ENCODE peak calls at places on chromosome 1, in ten cellular contexts. One of them, this sample, is unnamed.

GRCh38 chr1:220326578-220326977 is 54.3 kb upstream of the RAB3GAP2 start:
- DNase-seq in heart left ventricle: no peak
- DNase-seq in skeletal muscle cell: no peak
- DNase-seq in Karpas-422: no peak
- DNase-seq in NCI-H460: no peak
- DNase-seq in T-cell: no peak
- DNase-seq in GM23338: peak
- DNase-seq in GM18507: no peak
- DNase-seq in endothelial cell of umbilical vein: no peak
- DNase-seq in Kasumi-1: no peak
- DNase-seq in this sample: no peak

GRCh38 chr1:24206516-24207394 is 19.7 kb upstream of the IFNLR1 start:
- DNase-seq in heart left ventricle: no peak
- DNase-seq in skeletal muscle cell: no peak
- DNase-seq in GM23338: no peak
- DNase-seq in Kasumi-1: no peak
- DNase-seq in endothelial cell of umbilical vein: no peak
- DNase-seq in T-cell: no peak
- DNase-seq in Karpas-422: peak
- DNase-seq in GM18507: no peak
- DNase-seq in NCI-H460: no peak
- DNase-seq in this sample: no peak

GRCh38 chr1:110872745-110873435 is at the start of gene CD53:
- DNase-seq in T-cell: peak
- DNase-seq in endothelial cell of umbilical vein: no peak
- DNase-seq in GM18507: peak
- DNase-seq in heart left ventricle: peak
- DNase-seq in GM23338: no peak
- DNase-seq in Kasumi-1: peak
- DNase-seq in NCI-H460: no peak
- DNase-seq in skeletal muscle cell: no peak
- DNase-seq in Karpas-422: peak
- DNase-seq in this sample: peak

GRCh38 chr1:62676606-62677356 is 11.4 kb downstream of the DOCK7 start:
- DNase-seq in NCI-H460: no peak
- DNase-seq in skeletal muscle cell: no peak
- DNase-seq in heart left ventricle: no peak
- DNase-seq in GM23338: peak
- DNase-seq in endothelial cell of umbilical vein: no peak
- DNase-seq in Karpas-422: no peak
- DNase-seq in GM18507: no peak
- DNase-seq in T-cell: no peak
- DNase-seq in Kasumi-1: peak
- DNase-seq in this sample: peak

GRCh38 chr1:198003468-198003867 is 86.3 kb downstream of the LHX9 start:
- DNase-seq in GM18507: no peak
- DNase-seq in NCI-H460: no peak
- DNase-seq in heart left ventricle: no peak
- DNase-seq in GM23338: no peak
- DNase-seq in skeletal muscle cell: no peak
- DNase-seq in Kasumi-1: no peak
- DNase-seq in endothelial cell of umbilical vein: no peak
- DNase-seq in T-cell: no peak
- DNase-seq in Karpas-422: no peak
- DNase-seq in this sample: no peak

GRCh38 chr1:173628888-173629287 is 6.2 kb upstream of the TEX50 start:
- DNase-seq in T-cell: no peak
- DNase-seq in skeletal muscle cell: no peak
- DNase-seq in Kasumi-1: no peak
- DNase-seq in GM18507: no peak
- DNase-seq in heart left ventricle: no peak
- DNase-seq in Karpas-422: peak
- DNase-seq in NCI-H460: no peak
- DNase-seq in endothelial cell of umbilical vein: no peak
- DNase-seq in GM23338: peak
- DNase-seq in this sample: no peak

GRCh38 chr1:223731076-223731770 is 18.9 kb downstream of the CAPN2 start:
- DNase-seq in heart left ventricle: peak
- DNase-seq in T-cell: no peak
- DNase-seq in skeletal muscle cell: no peak
- DNase-seq in GM18507: no peak
- DNase-seq in endothelial cell of umbilical vein: peak
- DNase-seq in Kasumi-1: no peak
- DNase-seq in GM23338: no peak
- DNase-seq in NCI-H460: no peak
- DNase-seq in Karpas-422: no peak
- DNase-seq in this sample: no peak

GRCh38 chr1:159598196-159598595 is 10.6 kb downstream of the APCS start:
- DNase-seq in NCI-H460: peak
- DNase-seq in heart left ventricle: no peak
- DNase-seq in GM18507: no peak
- DNase-seq in endothelial cell of umbilical vein: peak
- DNase-seq in GM23338: peak
- DNase-seq in T-cell: no peak
- DNase-seq in skeletal muscle cell: peak
- DNase-seq in Kasumi-1: no peak
- DNase-seq in Karpas-422: no peak
- DNase-seq in this sample: no peak

GRCh38 chr1:149845416-149845815 is 54.0 kb upstream of the BOLA1 start:
- DNase-seq in Karpas-422: peak
- DNase-seq in Kasumi-1: no peak
- DNase-seq in T-cell: no peak
- DNase-seq in skeletal muscle cell: no peak
- DNase-seq in endothelial cell of umbilical vein: no peak
- DNase-seq in heart left ventricle: no peak
- DNase-seq in NCI-H460: no peak
- DNase-seq in GM18507: no peak
- DNase-seq in GM23338: peak
- DNase-seq in this sample: no peak

GRCh38 chr1:73637275-73637674 is 560.7 kb downstream of the LRRIQ3 start:
- DNase-seq in GM18507: no peak
- DNase-seq in heart left ventricle: no peak
- DNase-seq in GM23338: peak
- DNase-seq in endothelial cell of umbilical vein: peak
- DNase-seq in skeletal muscle cell: no peak
- DNase-seq in T-cell: no peak
- DNase-seq in NCI-H460: no peak
- DNase-seq in Karpas-422: no peak
- DNase-seq in Kasumi-1: no peak
- DNase-seq in this sample: no peak

GRCh38 chr1:162087574-162087973 is 18.1 kb downstream of the NOS1AP start:
- DNase-seq in heart left ventricle: no peak
- DNase-seq in T-cell: no peak
- DNase-seq in Karpas-422: no peak
- DNase-seq in NCI-H460: no peak
- DNase-seq in skeletal muscle cell: no peak
- DNase-seq in Kasumi-1: no peak
- DNase-seq in GM23338: no peak
- DNase-seq in endothelial cell of umbilical vein: no peak
- DNase-seq in GM18507: no peak
- DNase-seq in this sample: no peak